ENCODE peak calls at places on chromosomes 5 and 9, in four cellular contexts. T, K, H and V are unnamed samples.

GRCh38 chr9:13651969-13652663 is 372.6 kb upstream of the MPDZ start:
- DNase-seq in T (no peak), K (no peak), H (no peak), V (no peak)

GRCh38 chr5:28548856-28549255 is 1510.5 kb upstream of the CDH9 start:
- DNase-seq in T (no peak), K (no peak), H (peak), V (peak)

GRCh38 chr9:137582286-137582860 is 3.6 kb upstream of the DPH7 start:
- DNase-seq in T (no peak), K (no peak), H (peak), V (peak)

GRCh38 chr9:89542461-89543021 is 44.6 kb upstream of the SEMA4D start:
- DNase-seq in T (no peak), K (no peak), H (peak), V (no peak)

GRCh38 chr5:174736351-174736721 is 12.0 kb downstream of the MSX2 start:
- DNase-seq in T (no peak), K (peak), H (peak), V (no peak)

GRCh38 chr9:93061791-93062299 is 3.3 kb downstream of the SUSD3 start:
- DNase-seq in T (no peak), K (no peak), H (no peak), V (peak)

GRCh38 chr9:115043632-115044031 is 74.3 kb downstream of the TNC start:
- DNase-seq in T (no peak), K (no peak), H (no peak), V (no peak)

GRCh38 chr9:92245005-92245797 is 48.3 kb downstream of the IARS1 start:
- DNase-seq in T (no peak), K (peak), H (peak), V (no peak)

GRCh38 chr9:35871514-35871913 is 1.3 kb upstream of the OR13J1 start:
- DNase-seq in T (no peak), K (no peak), H (peak), V (peak)

GRCh38 chr9:88143179-88143578 is 4.9 kb upstream of the SPATA31C2 start:
- DNase-seq in T (no peak), K (no peak), H (no peak), V (peak)

GRCh38 chr9:112044183-112044582 is 130.9 kb downstream of the SUSD1 start:
- DNase-seq in T (no peak), K (no peak), H (no peak), V (no peak)

GRCh38 chr5:61600141-61600480 is 268.1 kb downstream of the ZSWIM6 start:
- DNase-seq in T (no peak), K (no peak), H (no peak), V (no peak)

GRCh38 chr5:107257885-107258520 is 412.7 kb downstream of the EFNA5 start:
- DNase-seq in T (no peak), K (no peak), H (peak), V (peak)

GRCh38 chr9:121619989-121620673 is 31.3 kb upstream of the DAB2IP start:
- DNase-seq in T (no peak), K (no peak), H (no peak), V (no peak)